ENCODE peak calls at places on chromosomes 11 and 22, in seven cellular contexts. M, A, H, O, C, D and E are unnamed samples.

GRCh38 chr11:67689178-67689577 is 14.8 kb upstream of the ALDH3B2 start:
- DNase-seq in O (no peak), D (no peak), H (no peak), M (no peak), A (no peak), C (no peak), E (no peak)

GRCh38 chr22:42918500-42918899 is 61.4 kb upstream of the ARFGAP3 start:
- DNase-seq in D (no peak), M (no peak), A (no peak), H (no peak), C (no peak), O (no peak), E (no peak)

GRCh38 chr11:70854201-70854600 is 398.2 kb downstream of the SHANK2 start:
- DNase-seq in A (no peak), C (no peak), D (no peak), H (no peak), O (no peak), M (no peak), E (no peak)

GRCh38 chr22:30235687-30236170 is 10.8 kb downstream of the LIF start:
- DNase-seq in H (no peak), M (no peak), A (no peak), C (peak; percentile 91), O (peak; percentile 91), D (peak; percentile 93), E (peak; percentile 95)

GRCh38 chr22:42074153-42074750 is at the start of gene PHETA2:
- DNase-seq in A (peak; percentile 63), H (no peak), D (peak; percentile 42), O (peak; percentile 29), C (no peak), M (no peak), E (no peak)

GRCh38 chr11:114399903-114400221 is 449 bp downstream of the C11orf71 start:
- DNase-seq in M (no peak), D (no peak), H (no peak), C (no peak), A (no peak), O (no peak), E (no peak)

GRCh38 chr11:67251841-67252240 is 14.4 kb upstream of the GRK2 start:
- DNase-seq in D (peak; percentile 31), H (no peak), C (no peak), A (no peak), O (no peak), M (no peak), E (no peak)

GRCh38 chr11:129917231-129917630 is 21.9 kb upstream of the NFRKB start:
- DNase-seq in H (no peak), M (no peak), D (peak; percentile 46), A (no peak), C (no peak), O (no peak), E (peak; percentile 58)

GRCh38 chr22:23388492-23389009 is 191.5 kb downstream of the IGLL1 start:
- DNase-seq in M (no peak), C (no peak), H (no peak), A (no peak), D (no peak), O (no peak), E (no peak)

GRCh38 chr11:78350646-78351165 is 66.9 kb downstream of the GAB2 start:
- DNase-seq in A (no peak), H (no peak), O (no peak), D (peak; percentile 66), C (no peak), M (no peak), E (peak; percentile 22)

GRCh38 chr22:35542972-35543516 is 2.4 kb downstream of the RASD2 start:
- DNase-seq in A (no peak), D (no peak), O (no peak), M (no peak), H (no peak), C (no peak), E (no peak)

GRCh38 chr22:28600546-28601143 is 79.0 kb downstream of the TTC28 start:
- DNase-seq in D (peak; percentile 76), C (peak; percentile 28), H (peak; percentile 28), O (no peak), A (no peak), M (peak; percentile 36), E (peak; percentile 59)

GRCh38 chr11:71962428-71963038 is 33.7 kb downstream of the RNF121 start:
- DNase-seq in M (no peak), C (no peak), A (no peak), O (no peak), H (no peak), D (peak; percentile 53), E (no peak)

GRCh38 chr22:37924386-37925065 is 18.4 kb downstream of the MICALL1 start:
- DNase-seq in C (no peak), M (no peak), A (no peak), H (no peak), D (no peak), O (no peak), E (no peak)

GRCh38 chr11:126317681-126318641 is 14.1 kb downstream of the DCPS start:
- DNase-seq in D (peak; percentile 94), O (no peak), C (peak; percentile 68), M (peak; percentile 65), A (peak; percentile 53), H (no peak), E (peak; percentile 88)

GRCh38 chr22:49119551-49119952 is 708.1 kb downstream of the BRD1 start:
- DNase-seq in M (no peak), C (no peak), A (no peak), O (no peak), D (no peak), H (no peak), E (no peak)

GRCh38 chr11:7670631-7671030 is 2.7 kb downstream of the CYB5R2 start:
- DNase-seq in O (no peak), M (no peak), H (no peak), D (no peak), A (no peak), C (no peak), E (no peak)

DNA sequence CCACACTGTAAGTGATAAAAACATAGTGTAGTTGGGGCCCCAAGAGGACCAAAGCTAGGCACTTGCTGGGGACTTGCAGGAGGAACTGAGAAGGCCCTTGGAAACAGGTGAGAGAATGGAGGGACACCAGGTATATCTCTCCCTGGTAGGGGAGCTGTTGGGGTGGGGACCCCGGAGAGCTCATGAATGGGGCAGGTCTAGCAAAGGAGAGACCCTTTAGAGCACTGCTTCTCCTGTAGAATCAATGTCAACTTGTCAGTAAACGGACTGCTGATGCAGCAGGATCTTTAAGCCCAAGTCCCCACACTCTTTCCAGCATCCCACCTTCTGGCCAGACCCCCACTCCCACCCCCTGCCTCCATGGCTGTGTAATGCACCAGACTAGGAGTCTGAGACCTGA is 109.6 kb upstream of the THY1 start:
- DNase-seq in A (no peak), D (no peak), H (no peak), C (no peak), O (no peak), M (no peak), E (no peak)
- TF ChIP-seq CTCF in A (no peak), D (no peak), H (no peak), C (no peak), O (no peak), M (no peak), E (no peak)

GRCh38 chr11:84412862-84413261 is 1126.7 kb upstream of the CCDC90B start:
- DNase-seq in H (no peak), O (no peak), C (no peak), M (no peak), D (no peak), A (no peak), E (no peak)
- H3K4me3 ChIP-seq in H (no peak overlapping the region), O (no peak overlapping the region), C (no peak overlapping the region), M (no peak overlapping the region), D (no peak overlapping the region), A (no peak overlapping the region), E (no peak overlapping the region)

GRCh38 chr22:24772493-24773220 is 1.9 kb downstream of the PIWIL3 start:
- DNase-seq in O (no peak), H (peak; percentile 57), A (no peak), D (peak; percentile 29), C (peak; percentile 16), M (peak; percentile 19), E (peak; percentile 35)
- TF ChIP-seq CTCF in O (peak; percentile 54), H (peak; percentile 88), A (peak; percentile 16), D (peak; percentile 71), C (peak; percentile 84), M (peak; percentile 59), E (peak; percentile 78)

GRCh38 chr11:119336744-119337469 is 2.6 kb downstream of the RNF26 start:
- DNase-seq in C (no peak), O (no peak), M (no peak), H (no peak), A (no peak), D (no peak), E (no peak)

GRCh38 chr11:119339581-119340334 is 925 bp downstream of the C1QTNF5 start:
- DNase-seq in O (peak; percentile 59), A (peak; percentile 68), C (no peak), D (peak; percentile 51), H (peak; percentile 76), M (no peak), E (no peak)

GRCh38 chr11:119338946-119339580 is 1.6 kb downstream of the C1QTNF5 start:
- DNase-seq in O (no peak), A (no peak), H (no peak), C (no peak), M (no peak), D (no peak), E (no peak)

GRCh38 chr11:119337581-119338317 is 2.9 kb downstream of the C1QTNF5 start:
- DNase-seq in C (no peak), D (peak; percentile 74), M (peak; percentile 29), A (no peak), H (peak; percentile 58), O (no peak), E (peak; percentile 31)

GRCh38 chr11:119338318-119338890 is 2.3 kb downstream of the C1QTNF5 start:
- DNase-seq in O (peak; percentile 63), M (peak; percentile 67), A (peak; percentile 76), H (peak; percentile 78), C (peak; percentile 67), D (peak; percentile 79), E (peak; percentile 48)
- H3K4me3 ChIP-seq in O (no peak overlapping the region), M (peak overlapping the region; percentile 38), A (no peak overlapping the region), H (peak overlapping the region; percentile 29), C (peak overlapping the region; percentile 20), D (peak overlapping the region; percentile 12), E (peak overlapping the region; percentile 50)

GRCh38 chr11:12496181-12497025 is 119.0 kb downstream of the PARVA start:
- DNase-seq in C (no peak), H (no peak), O (no peak), A (no peak), M (no peak), D (no peak), E (no peak)
- TF ChIP-seq CTCF in C (peak; percentile 48), H (peak; percentile 52), O (no peak), A (no peak), M (peak; percentile 33), D (no peak), E (no peak)

DNA sequence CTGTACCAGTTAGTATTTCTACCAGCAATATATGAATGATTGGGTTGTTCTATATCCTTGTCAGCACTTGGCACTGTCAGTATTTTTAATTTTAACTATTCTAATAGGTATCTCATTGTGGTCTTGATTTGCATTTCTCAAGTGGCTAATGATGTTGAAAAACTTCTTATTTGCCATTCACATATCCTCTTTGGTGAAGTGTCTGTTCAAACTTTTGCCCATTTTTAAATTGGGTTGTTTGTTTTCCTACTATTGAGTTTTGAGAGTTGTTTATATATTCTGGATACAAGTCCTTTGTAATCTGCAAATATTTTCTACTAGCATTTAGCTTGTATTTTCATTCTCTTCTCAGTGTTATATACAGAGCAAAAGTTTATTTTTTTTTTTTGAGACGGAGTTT is 82.1 kb downstream of the CSTPP1 start:
- DNase-seq in H (no peak), C (no peak), O (no peak), A (no peak), M (no peak), D (no peak), E (no peak)
- H3K4me3 ChIP-seq in H (no peak overlapping the region), C (no peak overlapping the region), O (no peak overlapping the region), A (no peak overlapping the region), M (no peak overlapping the region), D (no peak overlapping the region), E (no peak overlapping the region)